ENCODE peak calls at places on chromosomes 16 and 17, in five cellular contexts. T is GM04504, Z is cerebellum, J is RPMI8226, W is Ammon's horn. F is an unnamed sample.

GRCh38 chr16:86664518-86665318 is 86.4 kb downstream of the FOXL1 start:
- DNase-seq in Z (no peak), T (peak; percentile 84), W (no peak), J (peak; percentile 71), F (no peak)

GRCh38 chr17:29972277-29972676 is 30.8 kb downstream of the EFCAB5 start:
- DNase-seq in W (no peak), J (no peak), T (no peak), Z (no peak), F (no peak)

GRCh38 chr16:49649013-49649785 is 206.7 kb downstream of the ZNF423 start:
- DNase-seq in Z (no peak), W (no peak), T (no peak), J (peak; percentile 39), F (no peak)

GRCh38 chr16:70680495-70681381 is 5.1 kb downstream of the MTSS2 start:
- DNase-seq in T (no peak), Z (no peak), J (no peak), W (no peak), F (no peak)

GRCh38 chr17:47789611-47790520 is 31.7 kb downstream of the OSBPL7 start:
- DNase-seq in W (peak; percentile 48), T (no peak), Z (peak; percentile 45), J (peak; percentile 65), F (peak; percentile 23)

GRCh38 chr17:65154770-65155589 is 17.8 kb downstream of the RGS9 start:
- DNase-seq in T (peak; percentile 16), W (no peak), Z (no peak), J (peak; percentile 22), F (no peak)

GRCh38 chr16:3509470-3509928 is 8.7 kb downstream of the CLUAP1 start:
- DNase-seq in Z (no peak), W (no peak), T (no peak), J (peak; percentile 99), F (no peak)

GRCh38 chr17:75530837-75531723 is 5.6 kb downstream of the LLGL2 start:
- DNase-seq in W (no peak), T (no peak), Z (no peak), J (no peak), F (no peak)

GRCh38 chr16:49471038-49471727 is 97.6 kb downstream of the C16orf78 start:
- DNase-seq in J (no peak), T (no peak), Z (no peak), W (no peak), F (no peak)

GRCh38 chr17:59073972-59074371 is 32.7 kb downstream of the TRIM37 start:
- DNase-seq in J (no peak), W (no peak), T (no peak), Z (no peak), F (no peak)

GRCh38 chr16:85029413-85029794 is 1.8 kb downstream of the KIAA0513 start:
- DNase-seq in W (no peak), J (no peak), T (no peak), Z (peak; percentile 68), F (no peak)

GRCh38 chr17:4742629-4743028 is 2.9 kb upstream of the CXCL16 start:
- DNase-seq in W (no peak), T (no peak), Z (no peak), J (no peak), F (no peak)

GRCh38 chr16:73890524-73891500 is 405.8 kb upstream of the PSMD7 start:
- DNase-seq in T (no peak), J (no peak), Z (no peak), W (no peak), F (no peak)

GRCh38 chr17:12114686-12115418 is 94.2 kb downstream of the MAP2K4 start:
- DNase-seq in T (no peak), Z (no peak), W (no peak), J (no peak), F (no peak)

GRCh38 chr17:42068979-42069378 is 18.6 kb upstream of the C17orf113 start:
- DNase-seq in Z (no peak), J (no peak), T (no peak), W (no peak), F (no peak)

GRCh38 chr16:2531371-2531695 is at the start of gene CEMP1:
- DNase-seq in J (no peak), W (no peak), T (no peak), Z (no peak), F (no peak)

GRCh38 chr17:28846231-28846630 is 3.6 kb upstream of the FAM222B start:
- DNase-seq in W (no peak), J (no peak), Z (no peak), T (no peak), F (no peak)

GRCh38 chr16:23082161-23082788 is 67.0 kb downstream of the USP31 start:
- DNase-seq in Z (no peak), W (peak; percentile 21), J (no peak), T (no peak), F (peak; percentile 54)

GRCh38 chr17:40906613-40907012 is 21.6 kb upstream of the KRT20 start:
- DNase-seq in T (no peak), W (no peak), Z (no peak), J (no peak), F (no peak)

GRCh38 chr17:32240745-32241144 is 24.9 kb upstream of the RHBDL3 start:
- DNase-seq in T (no peak), W (no peak), J (no peak), Z (peak; percentile 79), F (no peak)

GRCh38 chr16:90008708-90009145 is 10.5 kb downstream of the DBNDD1 start:
- DNase-seq in W (peak; percentile 49), J (peak; percentile 30), T (no peak), Z (no peak), F (no peak)

GRCh38 chr17:72477529-72477928 is 356.7 kb downstream of the SOX9 start:
- DNase-seq in T (no peak), Z (peak; percentile 65), W (no peak), J (peak; percentile 89), F (no peak)

GRCh38 chr17:58394534-58395223 is 22.7 kb downstream of the RNF43 start:
- DNase-seq in T (no peak), W (no peak), Z (no peak), J (no peak), F (no peak)

GRCh38 chr16:61653544-61653943 is 382.7 kb downstream of the CDH8 start:
- DNase-seq in Z (no peak), W (no peak), J (no peak), T (no peak), F (no peak)

GRCh38 chr16:83247767-83248372 is 559.9 kb upstream of the HSBP1 start:
- DNase-seq in T (no peak), W (peak; percentile 68), J (no peak), Z (no peak), F (peak; percentile 31)

GRCh38 chr17:977163-977562 is 2.4 kb downstream of the NXN start:
- DNase-seq in Z (no peak), J (no peak), T (no peak), W (no peak), F (no peak)

GRCh38 chr16:12291989-12292759 is 315.6 kb downstream of the SNX29 start:
- DNase-seq in J (peak; percentile 49), T (no peak), W (peak; percentile 29), Z (no peak), F (no peak)

GRCh38 chr16:21186326-21186691 is 25.1 kb downstream of the ZP2 start:
- DNase-seq in W (no peak), T (no peak), J (no peak), Z (no peak), F (no peak)

GRCh38 chr17:56203430-56203829 is 50.2 kb downstream of the ANKFN1 start:
- DNase-seq in J (peak; percentile 25), W (no peak), T (no peak), Z (no peak), F (no peak)

GRCh38 chr16:13780406-13780805 is 139.5 kb upstream of the ERCC4 start:
- DNase-seq in T (no peak), Z (no peak), J (no peak), W (no peak), F (no peak)

GRCh38 chr17:50536683-50537646 is 4.4 kb downstream of the EPN3 start:
- DNase-seq in T (no peak), Z (no peak), W (no peak), J (no peak), F (no peak)

GRCh38 chr16:67534420-67534819 is 5.8 kb downstream of the RIPOR1 start:
- DNase-seq in J (no peak), W (no peak), T (no peak), Z (no peak), F (no peak)

F was measured in globus pallidus.